ENCODE peak calls at places on chromosomes 7 and 10, in eight cellular contexts. N, V, P, S, D, Q, G and E are unnamed samples.

GRCh38 chr10:35425596-35425995 is 89.3 kb downstream of the CCNY start:
- DNase-seq in S (no peak), V (no peak), Q (no peak), N (no peak), G (no peak), D (no peak), P (no peak), E (no peak)

GRCh38 chr10:104323721-104324686 is 14.3 kb downstream of the ITPRIP start:
- DNase-seq in D (no peak), G (no peak), P (no peak), N (no peak), S (no peak), Q (peak), V (no peak), E (no peak)

GRCh38 chr10:89963446-89964102 is 262.2 kb downstream of the KIF20B start:
- DNase-seq in V (no peak), P (no peak), G (no peak), Q (no peak), N (no peak), S (no peak), D (no peak), E (no peak)

GRCh38 chr10:69899727-69900595 is 98.3 kb downstream of the COL13A1 start:
- DNase-seq in P (no peak), S (no peak), D (peak), G (no peak), V (no peak), N (peak), Q (no peak), E (no peak)

GRCh38 chr7:12596225-12596790 is 25.8 kb downstream of the SCIN start:
- DNase-seq in Q (no peak), N (peak), G (no peak), D (no peak), S (no peak), P (no peak), V (no peak), E (no peak)

GRCh38 chr7:157519246-157519645 is 182.4 kb downstream of the DNAJB6 start:
- DNase-seq in V (no peak), P (no peak), D (no peak), S (no peak), N (no peak), Q (no peak), G (no peak), E (no peak)

GRCh38 chr10:113025487-113025886 is 75.4 kb downstream of the TCF7L2 start:
- DNase-seq in S (no peak), Q (no peak), N (no peak), G (no peak), V (no peak), D (no peak), P (no peak), E (no peak)

GRCh38 chr7:112938895-112939588 is 147.6 kb downstream of the GPR85 start:
- DNase-seq in Q (peak), N (no peak), G (peak), D (peak), P (no peak), V (no peak), S (peak), E (peak)

GRCh38 chr10:17229967-17230682 is 2.1 kb downstream of the VIM start:
- DNase-seq in V (peak), S (peak), Q (peak), P (peak), G (peak), D (peak), N (peak), E (no peak)

GRCh38 chr7:112646787-112647186 is 143.4 kb downstream of the TMEM168 start:
- DNase-seq in Q (no peak), V (no peak), D (no peak), S (no peak), P (no peak), G (no peak), N (no peak), E (no peak)

GRCh38 chr7:1225462-1226154 is 7.1 kb upstream of the UNCX start:
- DNase-seq in Q (no peak), V (peak), G (peak), P (no peak), D (peak), N (no peak), S (peak), E (no peak)

GRCh38 chr10:12448729-12449391 is 99.5 kb downstream of the CAMK1D start:
- DNase-seq in V (peak), S (no peak), Q (no peak), D (no peak), N (peak), P (peak), G (peak), E (no peak)

GRCh38 chr10:43862756-43863155 is 214.1 kb upstream of the ZNF32 start:
- DNase-seq in S (no peak), V (no peak), G (no peak), Q (no peak), P (no peak), D (no peak), N (no peak), E (no peak)

GRCh38 chr7:127387974-127388373 is 4.5 kb downstream of the ZNF800 start:
- DNase-seq in P (no peak), S (no peak), V (no peak), Q (no peak), G (no peak), D (no peak), N (no peak), E (no peak)

GRCh38 chr7:98134420-98134819 is 27.8 kb downstream of the LMTK2 start:
- DNase-seq in Q (no peak), D (no peak), S (no peak), N (no peak), V (no peak), P (no peak), G (no peak), E (no peak)